ENCODE peak calls at places on chromosomes 16 and 17, in five cellular contexts. One of them, this sample, is unnamed.

GRCh38 chr17:76199466-76199865 is 40.8 kb downstream of the RNF157 start:
- DNase-seq in AG04450: no peak
- DNase-seq in uterus: no peak
- DNase-seq in GM23338: no peak
- DNase-seq in neural progenitor cell: no peak
- DNase-seq in this sample: no peak

GRCh38 chr16:3595521-3596021 is 15.8 kb downstream of the SLX4 start:
- DNase-seq in AG04450: no peak
- DNase-seq in uterus: no peak
- DNase-seq in GM23338: no peak
- DNase-seq in neural progenitor cell: no peak
- DNase-seq in this sample: no peak

GRCh38 chr17:72122002-72122310 is 1.1 kb downstream of the SOX9 start:
- DNase-seq in AG04450: no peak
- DNase-seq in uterus: no peak
- DNase-seq in GM23338: no peak
- DNase-seq in neural progenitor cell: no peak
- DNase-seq in this sample: no peak

GRCh38 chr17:81189670-81190530 is 23.9 kb upstream of the AATK start:
- DNase-seq in AG04450: no peak
- DNase-seq in uterus: no peak
- DNase-seq in GM23338: peak
- DNase-seq in neural progenitor cell: peak
- DNase-seq in this sample: no peak

GRCh38 chr17:41133880-41134735 is 6.2 kb downstream of the KRTAP4-6 start:
- DNase-seq in AG04450: no peak
- DNase-seq in uterus: no peak
- DNase-seq in GM23338: no peak
- DNase-seq in neural progenitor cell: no peak
- DNase-seq in this sample: no peak

GRCh38 chr17:16415031-16415924 is at the start of gene TRPV2:
- DNase-seq in AG04450: no peak
- DNase-seq in uterus: no peak
- DNase-seq in GM23338: peak
- DNase-seq in neural progenitor cell: peak
- DNase-seq in this sample: no peak

GRCh38 chr16:75252049-75252864 is 833 bp upstream of the BCAR1 start:
- DNase-seq in AG04450: no peak
- DNase-seq in uterus: peak
- DNase-seq in GM23338: no peak
- DNase-seq in neural progenitor cell: no peak
- DNase-seq in this sample: no peak

GRCh38 chr17:63274156-63274555 is 171.9 kb downstream of the CYB561 start:
- DNase-seq in AG04450: no peak
- DNase-seq in uterus: no peak
- DNase-seq in GM23338: no peak
- DNase-seq in neural progenitor cell: no peak
- DNase-seq in this sample: peak

GRCh38 chr16:79175286-79176057 is 425.1 kb downstream of the MAF start:
- DNase-seq in AG04450: no peak
- DNase-seq in uterus: no peak
- DNase-seq in GM23338: no peak
- DNase-seq in neural progenitor cell: no peak
- DNase-seq in this sample: no peak

DNA sequence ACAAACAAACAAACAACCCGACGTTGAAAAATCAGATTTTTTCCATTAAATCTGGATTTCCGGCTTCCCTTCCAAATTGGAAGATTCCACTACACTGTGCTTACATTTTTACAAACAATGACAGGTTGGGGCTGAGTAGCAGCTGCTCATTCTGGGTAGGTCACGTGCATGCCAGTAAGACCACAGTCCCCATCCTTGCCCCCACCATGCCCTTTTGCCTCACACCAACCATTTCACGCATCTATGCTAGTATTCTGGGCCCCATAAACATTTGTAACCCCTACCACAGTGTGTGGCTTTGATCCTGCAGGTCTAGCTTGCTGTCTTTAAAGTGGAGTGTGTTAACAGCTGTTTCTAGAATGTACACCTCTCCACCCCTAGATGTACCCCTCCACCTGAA is 366.1 kb downstream of the XYLT1 start:
- DNase-seq in AG04450: no peak
- DNase-seq in uterus: no peak
- DNase-seq in GM23338: no peak
- DNase-seq in neural progenitor cell: no peak
- DNase-seq in this sample: no peak
- H3K4me3 ChIP-seq in AG04450: no peak
- H3K4me3 ChIP-seq in uterus: no peak
- H3K4me3 ChIP-seq in GM23338: no peak
- H3K4me3 ChIP-seq in neural progenitor cell: no peak
- H3K4me3 ChIP-seq in this sample: no peak

DNA sequence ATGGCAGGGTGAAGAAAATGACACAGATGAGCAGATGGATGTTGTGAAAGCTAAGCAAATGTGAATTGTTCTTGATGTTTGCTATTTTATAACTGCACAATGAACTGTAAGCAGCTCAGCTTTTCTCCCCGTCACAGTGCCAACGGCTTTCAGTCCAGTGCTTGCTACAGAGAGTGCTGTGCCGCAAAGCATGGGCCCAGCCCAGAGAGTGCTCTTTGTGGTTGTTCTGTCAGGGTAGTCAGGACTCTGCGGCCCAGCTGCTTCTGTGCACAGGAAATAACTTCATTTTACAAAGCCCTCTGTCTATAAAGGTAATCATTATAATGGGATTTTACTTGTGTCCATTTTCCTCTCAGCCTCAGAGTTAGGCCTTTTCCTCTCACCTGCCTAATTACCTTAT is 39.1 kb downstream of the CDRT15 start:
- DNase-seq in AG04450: no peak
- DNase-seq in uterus: no peak
- DNase-seq in GM23338: no peak
- DNase-seq in neural progenitor cell: no peak
- DNase-seq in this sample: no peak
- H3K4me3 ChIP-seq in AG04450: no peak
- H3K4me3 ChIP-seq in uterus: no peak
- H3K4me3 ChIP-seq in GM23338: no peak
- H3K4me3 ChIP-seq in neural progenitor cell: no peak
- H3K4me3 ChIP-seq in this sample: no peak

GRCh38 chr17:8226536-8227237 is 16.3 kb upstream of the AURKB start:
- DNase-seq in AG04450: peak
- DNase-seq in uterus: peak
- DNase-seq in GM23338: peak
- DNase-seq in neural progenitor cell: peak
- DNase-seq in this sample: peak
- H3K4me3 ChIP-seq in AG04450: peak
- H3K4me3 ChIP-seq in uterus: peak
- H3K4me3 ChIP-seq in GM23338: peak
- H3K4me3 ChIP-seq in neural progenitor cell: peak
- H3K4me3 ChIP-seq in this sample: peak

GRCh38 chr17:2755941-2756724 is 6.7 kb upstream of the CCDC92B start:
- DNase-seq in AG04450: no peak
- DNase-seq in uterus: no peak
- DNase-seq in GM23338: peak
- DNase-seq in neural progenitor cell: peak
- DNase-seq in this sample: no peak
- H3K4me3 ChIP-seq in AG04450: no peak
- H3K4me3 ChIP-seq in uterus: no peak
- H3K4me3 ChIP-seq in GM23338: peak
- H3K4me3 ChIP-seq in neural progenitor cell: peak
- H3K4me3 ChIP-seq in this sample: peak

GRCh38 chr17:48025904-48026502 is 11.6 kb downstream of the COPZ2 start:
- DNase-seq in AG04450: no peak
- DNase-seq in uterus: no peak
- DNase-seq in GM23338: peak
- DNase-seq in neural progenitor cell: no peak
- DNase-seq in this sample: no peak
- H3K4me3 ChIP-seq in AG04450: no peak
- H3K4me3 ChIP-seq in uterus: peak
- H3K4me3 ChIP-seq in GM23338: peak
- H3K4me3 ChIP-seq in neural progenitor cell: peak
- H3K4me3 ChIP-seq in this sample: peak

This sample was measured in skeletal muscle cell.